ENCODE peak calls at places on chromosomes 3 and 15, in six cellular contexts. A is GM23248, K is prostate gland, X is lung, H is IMR-90, Y is psoas muscle. D is an unnamed sample.
A peak's percentile ranks its signal among the peaks of the same experiment; 100 is the strongest.

GRCh38 chr3:45683417-45684326 is 5.5 kb upstream of the SACM1L start:
- DNase-seq in A (no peak), K (no peak), X (no peak), H (no peak), Y (peak; percentile 48), D (no peak)

GRCh38 chr3:126995254-126995770 is 12.4 kb downstream of the PLXNA1 start:
- DNase-seq in A (no peak), K (peak; percentile 38), X (no peak), H (no peak), Y (no peak), D (no peak)

GRCh38 chr3:8767667-8768363 is 1.6 kb downstream of the OXTR start:
- DNase-seq in A (peak; percentile 56), K (peak; percentile 47), X (no peak), H (no peak), Y (no peak), D (no peak)

GRCh38 chr3:171225698-171226097 is 199.2 kb upstream of the SLC2A2 start:
- DNase-seq in A (peak; percentile 6), K (no peak), X (no peak), H (peak; percentile 5), Y (no peak), D (no peak)

GRCh38 chr3:106299300-106300098 is 430.7 kb upstream of the CBLB start:
- DNase-seq in A (peak; percentile 73), K (no peak), X (no peak), H (peak; percentile 32), Y (no peak), D (no peak)

GRCh38 chr15:99100245-99101173 is 4.4 kb upstream of the SYNM start:
- DNase-seq in A (peak; percentile 87), K (peak; percentile 71), X (peak; percentile 70), H (peak; percentile 63), Y (peak; percentile 92), D (peak; percentile 93)

GRCh38 chr15:68991723-68992122 is 22.8 kb upstream of the NOX5 start:
- DNase-seq in A (no peak), K (peak; percentile 24), X (peak; percentile 26), H (peak; percentile 9), Y (no peak), D (no peak)

GRCh38 chr3:75171632-75172230 is 492.4 kb upstream of the FRG2C start:
- DNase-seq in A (peak; percentile 48), K (no peak), X (no peak), H (peak; percentile 6), Y (no peak), D (no peak)

GRCh38 chr3:26703519-26703918 is 80.9 kb downstream of the LRRC3B start:
- DNase-seq in A (no peak), K (no peak), X (no peak), H (no peak), Y (no peak), D (no peak)

GRCh38 chr15:43912991-43913927 is 86.5 kb downstream of the WDR76 start:
- DNase-seq in A (peak; percentile 96), K (no peak), X (no peak), H (peak; percentile 99), Y (no peak), D (peak; percentile 51)

GRCh38 chr3:189338366-189338765 is 166.6 kb downstream of the TPRG1 start:
- DNase-seq in A (no peak), K (no peak), X (no peak), H (no peak), Y (peak; percentile 78), D (peak; percentile 39)

GRCh38 chr3:27590437-27591320 is 106.5 kb upstream of the SLC4A7 start:
- DNase-seq in A (peak; percentile 66), K (no peak), X (no peak), H (peak; percentile 32), Y (no peak), D (no peak)

GRCh38 chr3:44065741-44066140 is 175.9 kb upstream of the TOPAZ1 start:
- DNase-seq in A (peak; percentile 24), K (no peak), X (no peak), H (no peak), Y (no peak), D (no peak)

GRCh38 chr3:49238274-49239127 is 38.5 kb downstream of the C3orf62 start:
- DNase-seq in A (peak; percentile 42), K (no peak), X (no peak), H (peak; percentile 69), Y (no peak), D (no peak)

GRCh38 chr3:25483456-25483855 is 55.4 kb downstream of the RARB start:
- DNase-seq in A (no peak), K (no peak), X (no peak), H (no peak), Y (no peak), D (no peak)

GRCh38 chr15:51163843-51164242 is 69.1 kb upstream of the TNFAIP8L3 start:
- DNase-seq in A (no peak), K (no peak), X (no peak), H (no peak), Y (no peak), D (peak; percentile 17)

GRCh38 chr3:122992628-122993570 is 34.7 kb downstream of the SEMA5B start:
- DNase-seq in A (peak; percentile 48), K (no peak), X (no peak), H (no peak), Y (peak; percentile 83), D (peak; percentile 73)

GRCh38 chr15:79872358-79873017 is 24.3 kb downstream of the MTHFS start:
- DNase-seq in A (peak; percentile 27), K (no peak), X (no peak), H (peak; percentile 43), Y (no peak), D (no peak)

GRCh38 chr3:110958476-110959147 is 113.0 kb upstream of the NECTIN3 start:
- DNase-seq in A (no peak), K (no peak), X (no peak), H (no peak), Y (no peak), D (no peak)

GRCh38 chr15:64045774-64046346 is 425 bp downstream of the DAPK2 start:
- DNase-seq in A (no peak), K (no peak), X (no peak), H (no peak), Y (peak; percentile 62), D (peak; percentile 78)

GRCh38 chr3:153338487-153338886 is 176.5 kb downstream of the RAP2B start:
- DNase-seq in A (peak; percentile 58), K (no peak), X (no peak), H (peak; percentile 59), Y (no peak), D (no peak)

GRCh38 chr3:186526256-186526606 is 17.9 kb downstream of the CRYGS start:
- DNase-seq in A (no peak), K (no peak), X (no peak), H (no peak), Y (no peak), D (no peak)

GRCh38 chr15:33311312-33311971 is 675 bp downstream of the RYR3 start:
- DNase-seq in A (peak; percentile 2), K (no peak), X (no peak), H (no peak), Y (no peak), D (no peak)

GRCh38 chr3:193827039-193827669 is 234.1 kb downstream of the OPA1 start:
- DNase-seq in A (no peak), K (no peak), X (no peak), H (no peak), Y (no peak), D (no peak)

GRCh38 chr15:62752687-62753517 is 289.6 kb upstream of the TPM1 start:
- DNase-seq in A (peak; percentile 59), K (no peak), X (no peak), H (peak; percentile 54), Y (no peak), D (no peak)

GRCh38 chr3:103924544-103924943 is 1442.2 kb upstream of the ALCAM start:
- DNase-seq in A (no peak), K (no peak), X (no peak), H (no peak), Y (no peak), D (no peak)

GRCh38 chr3:101017048-101017447 is 23.8 kb upstream of the ABI3BP start:
- DNase-seq in A (peak; percentile 74), K (no peak), X (no peak), H (peak; percentile 37), Y (no peak), D (no peak)

GRCh38 chr15:55334997-55335396 is 16.0 kb downstream of the PIGB start:
- DNase-seq in A (peak; percentile 49), K (no peak), X (no peak), H (peak; percentile 89), Y (no peak), D (no peak)

GRCh38 chr3:111910806-111911205 is 51.7 kb downstream of the PHLDB2 start:
- DNase-seq in A (peak; percentile 75), K (no peak), X (no peak), H (peak; percentile 86), Y (no peak), D (no peak)

GRCh38 chr3:58557496-58557895 is 19.7 kb downstream of the FAM107A start:
- DNase-seq in A (no peak), K (no peak), X (no peak), H (no peak), Y (no peak), D (no peak)

GRCh38 chr3:132034486-132035464 is at the start of gene CPNE4:
- DNase-seq in A (peak; percentile 90), K (peak; percentile 82), X (peak; percentile 85), H (peak; percentile 51), Y (peak; percentile 80), D (peak; percentile 87)

GRCh38 chr3:124747111-124747981 is 17.1 kb downstream of the UMPS start:
- DNase-seq in A (no peak), K (no peak), X (no peak), H (no peak), Y (no peak), D (no peak)
- H3K27ac ChIP-seq in A (no peak overlapping the region), K (no peak overlapping the region), X (no peak overlapping the region), H (no peak overlapping the region), Y (no peak overlapping the region), D (no peak overlapping the region)

GRCh38 chr15:58926823-58927222 is 6.7 kb downstream of the SLTM start:
- DNase-seq in A (no peak), K (no peak), X (no peak), H (no peak), Y (no peak), D (no peak)
- H3K4me1 ChIP-seq in A (peaks cover 39% of the 10 kb centered on the region), K (no peaks in the 10 kb centered on the region), X (peaks cover 7% of the 10 kb centered on the region), H (peaks cover 7% of the 10 kb centered on the region), Y (peaks cover 35% of the 10 kb centered on the region), D (peaks cover 6% of the 10 kb centered on the region)

DNA sequence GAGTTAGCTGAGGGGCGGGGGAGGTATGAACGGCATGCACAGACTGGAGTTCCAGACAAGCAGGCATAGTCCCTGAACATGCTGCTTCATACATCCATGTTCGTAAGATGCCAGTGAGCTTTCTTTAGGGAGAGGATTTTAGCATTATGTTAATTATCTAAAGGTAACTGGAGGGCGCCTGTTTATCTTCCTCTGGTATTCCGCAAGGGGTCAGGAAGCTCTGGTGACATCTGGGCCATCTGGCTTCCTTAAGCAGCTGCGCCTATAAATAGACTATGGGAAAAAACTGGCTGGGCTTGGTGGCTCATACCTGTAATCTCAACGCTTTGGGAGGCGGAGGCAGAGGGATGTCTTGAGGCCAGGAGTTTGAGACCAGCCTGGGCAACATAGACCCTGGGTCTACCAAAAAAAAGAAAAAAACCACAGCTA is 1.5 kb upstream of the FBXO22 start:
- DNase-seq in A (no peak), K (no peak), X (no peak), H (no peak), Y (no peak), D (no peak)
- H3K27ac ChIP-seq in A (no peak overlapping the region), K (no peak overlapping the region), X (no peak overlapping the region), H (no peak overlapping the region), Y (peak overlapping the region; percentile 78), D (peak overlapping the region; percentile 21)

DNA sequence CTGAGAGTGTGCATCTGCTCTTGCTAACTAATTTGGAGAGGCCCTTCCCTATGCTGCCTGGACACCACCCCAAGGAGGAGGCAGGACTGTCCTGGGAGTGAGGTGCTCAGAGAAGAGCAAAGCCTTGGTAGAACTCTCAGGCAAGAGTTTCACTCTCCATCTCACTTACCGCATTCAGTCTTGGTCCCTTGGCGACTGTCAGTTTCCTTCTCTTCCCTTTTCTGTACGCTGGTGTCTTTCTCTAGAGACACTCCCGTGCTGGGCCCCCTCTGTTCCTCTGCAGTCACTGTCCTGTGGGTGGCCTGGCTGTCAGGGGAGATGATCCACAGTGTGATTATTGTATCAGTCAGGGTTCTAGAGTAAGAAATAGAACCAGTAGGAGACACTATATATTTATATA is 44.0 kb downstream of the IDH2 start:
- DNase-seq in A (no peak), K (no peak), X (no peak), H (no peak), Y (no peak), D (no peak)
- H3K4me1 ChIP-seq in A (no peaks in the 10 kb centered on the region), K (peaks cover 18% of the 10 kb centered on the region), X (no peaks in the 10 kb centered on the region), H (peaks cover 3% of the 10 kb centered on the region), Y (peaks cover 28% of the 10 kb centered on the region), D (peaks cover 2% of the 10 kb centered on the region)

D was measured in right cardiac atrium.